ENCODE peak calls at places on chromosomes 7 and 10, in seven cellular contexts. One of them, this sample, is unnamed.

GRCh38 chr10:13500201-13500600 is 28.6 kb downstream of the BEND7 start:
- DNase-seq in H1: no peak
- DNase-seq in Calu3: no peak
- DNase-seq in GM10248: no peak
- DNase-seq in GM13976: no peak
- DNase-seq in HepG2: peak
- DNase-seq in AG09319: no peak
- DNase-seq in this sample: no peak

GRCh38 chr10:82660983-82661382 is 786.0 kb downstream of the NRG3 start:
- DNase-seq in GM10248: no peak
- DNase-seq in AG09319: no peak
- DNase-seq in GM13976: no peak
- DNase-seq in HepG2: no peak
- DNase-seq in Calu3: no peak
- DNase-seq in H1: no peak
- DNase-seq in this sample: no peak

GRCh38 chr10:43461950-43462349 is 25.0 kb downstream of the ZNF487 start:
- DNase-seq in HepG2: peak
- DNase-seq in AG09319: peak
- DNase-seq in H1: no peak
- DNase-seq in GM10248: peak
- DNase-seq in GM13976: peak
- DNase-seq in Calu3: peak
- DNase-seq in this sample: peak

GRCh38 chr7:5284304-5285281 is 1.9 kb downstream of the SLC29A4 start:
- DNase-seq in GM13976: peak
- DNase-seq in HepG2: peak
- DNase-seq in GM10248: peak
- DNase-seq in Calu3: peak
- DNase-seq in AG09319: no peak
- DNase-seq in H1: peak
- DNase-seq in this sample: peak

GRCh38 chr10:44402465-44403205 is 17.7 kb upstream of the CXCL12 start:
- DNase-seq in AG09319: no peak
- DNase-seq in GM10248: no peak
- DNase-seq in Calu3: no peak
- DNase-seq in GM13976: no peak
- DNase-seq in HepG2: no peak
- DNase-seq in H1: no peak
- DNase-seq in this sample: no peak

GRCh38 chr10:102509387-102509786 is 5.6 kb downstream of the SUFU start:
- DNase-seq in AG09319: no peak
- DNase-seq in HepG2: no peak
- DNase-seq in Calu3: peak
- DNase-seq in H1: no peak
- DNase-seq in GM10248: no peak
- DNase-seq in GM13976: no peak
- DNase-seq in this sample: peak

GRCh38 chr10:43398939-43399871 is 9.8 kb downstream of the HNRNPF start:
- DNase-seq in HepG2: peak
- DNase-seq in AG09319: no peak
- DNase-seq in GM13976: no peak
- DNase-seq in GM10248: no peak
- DNase-seq in H1: no peak
- DNase-seq in Calu3: peak
- DNase-seq in this sample: no peak

GRCh38 chr7:35003679-35004278 is 33.5 kb downstream of the DPY19L1 start:
- DNase-seq in H1: no peak
- DNase-seq in GM13976: no peak
- DNase-seq in Calu3: peak
- DNase-seq in AG09319: no peak
- DNase-seq in HepG2: peak
- DNase-seq in GM10248: no peak
- DNase-seq in this sample: peak

GRCh38 chr10:29370612-29371092 is 81.8 kb downstream of the LYZL1 start:
- DNase-seq in H1: no peak
- DNase-seq in GM10248: no peak
- DNase-seq in AG09319: no peak
- DNase-seq in HepG2: no peak
- DNase-seq in GM13976: no peak
- DNase-seq in Calu3: no peak
- DNase-seq in this sample: no peak

GRCh38 chr10:73931767-73932624 is 21.1 kb downstream of the PLAU start:
- DNase-seq in GM13976: peak
- DNase-seq in GM10248: peak
- DNase-seq in HepG2: peak
- DNase-seq in H1: peak
- DNase-seq in Calu3: peak
- DNase-seq in AG09319: no peak
- DNase-seq in this sample: peak

GRCh38 chr10:72306215-72306760 is 32.6 kb downstream of the DDIT4 start:
- DNase-seq in Calu3: no peak
- DNase-seq in GM10248: no peak
- DNase-seq in AG09319: no peak
- DNase-seq in H1: no peak
- DNase-seq in HepG2: no peak
- DNase-seq in GM13976: no peak
- DNase-seq in this sample: no peak

GRCh38 chr10:7275761-7276440 is 134.9 kb downstream of the SFMBT2 start:
- DNase-seq in AG09319: no peak
- DNase-seq in GM10248: no peak
- DNase-seq in HepG2: no peak
- DNase-seq in H1: no peak
- DNase-seq in Calu3: no peak
- DNase-seq in GM13976: no peak
- DNase-seq in this sample: no peak

GRCh38 chr10:122565766-122566206 is 5.2 kb downstream of the DMBT1 start:
- DNase-seq in AG09319: peak
- DNase-seq in H1: peak
- DNase-seq in HepG2: peak
- DNase-seq in GM10248: peak
- DNase-seq in Calu3: peak
- DNase-seq in GM13976: peak
- DNase-seq in this sample: peak

GRCh38 chr7:94507962-94508361 is 1.6 kb upstream of the CASD1 start:
- DNase-seq in GM10248: no peak
- DNase-seq in GM13976: no peak
- DNase-seq in AG09319: no peak
- DNase-seq in Calu3: no peak
- DNase-seq in H1: no peak
- DNase-seq in HepG2: no peak
- DNase-seq in this sample: no peak

GRCh38 chr7:94509264-94509878 is at the start of gene CASD1:
- DNase-seq in H1: peak
- DNase-seq in AG09319: no peak
- DNase-seq in HepG2: peak
- DNase-seq in Calu3: peak
- DNase-seq in GM10248: peak
- DNase-seq in GM13976: peak
- DNase-seq in this sample: peak

GRCh38 chr7:94511763-94512162 is 2.2 kb downstream of the CASD1 start:
- DNase-seq in H1: no peak
- DNase-seq in AG09319: no peak
- DNase-seq in Calu3: no peak
- DNase-seq in GM10248: no peak
- DNase-seq in HepG2: no peak
- DNase-seq in GM13976: no peak
- DNase-seq in this sample: peak

GRCh38 chr7:94510582-94511456 is 1.2 kb downstream of the CASD1 start:
- DNase-seq in H1: peak
- DNase-seq in HepG2: peak
- DNase-seq in GM13976: no peak
- DNase-seq in Calu3: peak
- DNase-seq in GM10248: no peak
- DNase-seq in AG09319: no peak
- DNase-seq in this sample: peak

DNA sequence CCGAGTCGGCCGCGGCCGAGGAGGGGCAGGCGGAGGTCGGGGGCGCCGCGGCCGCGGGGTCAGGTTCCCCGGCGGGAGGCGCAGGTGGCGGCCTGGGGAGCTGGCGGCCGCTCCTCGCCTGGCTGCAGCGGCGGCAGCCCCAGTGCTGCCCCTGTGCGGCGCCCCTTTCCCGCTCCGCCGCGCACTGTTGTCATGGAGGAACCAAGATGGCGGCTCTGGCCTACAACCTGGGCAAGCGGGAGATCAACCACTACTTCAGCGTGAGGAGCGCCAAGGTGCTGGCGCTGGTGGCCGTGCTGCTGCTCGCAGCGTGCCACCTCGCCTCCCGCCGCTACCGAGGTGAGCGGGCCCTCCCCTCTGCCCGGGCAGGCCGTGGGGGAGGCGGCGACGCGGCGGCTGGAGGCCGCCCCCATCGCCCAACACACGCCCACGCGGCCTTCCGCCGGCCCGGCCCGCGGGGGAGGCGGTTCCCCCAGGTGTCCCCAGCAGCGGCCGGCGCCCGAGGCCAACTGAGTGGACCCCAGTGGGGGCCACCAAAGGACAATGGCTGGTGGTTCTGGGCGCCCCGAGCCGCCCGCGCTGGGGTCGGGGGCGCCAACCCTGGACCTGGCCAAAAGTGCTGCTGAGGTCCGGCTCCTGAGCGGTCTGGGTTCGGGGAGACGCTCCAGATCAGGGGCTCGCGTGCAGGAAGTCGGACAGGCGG is 421 bp downstream of the CASD1 start:
- DNase-seq in GM10248: peak
- DNase-seq in HepG2: peak
- DNase-seq in AG09319: peak
- DNase-seq in Calu3: peak
- DNase-seq in GM13976: peak
- DNase-seq in H1: peak
- DNase-seq in this sample: peak
- TF ChIP-seq CTCF in GM10248: peak
- TF ChIP-seq CTCF in HepG2: peak
- TF ChIP-seq CTCF in AG09319: peak
- TF ChIP-seq CTCF in Calu3: no peak
- TF ChIP-seq CTCF in GM13976: peak
- TF ChIP-seq CTCF in H1: peak
- TF ChIP-seq CTCF in this sample: peak

GRCh38 chr10:105509551-105509950 is 868.5 kb downstream of the SORCS3 start:
- DNase-seq in GM10248: no peak
- DNase-seq in HepG2: no peak
- DNase-seq in Calu3: no peak
- DNase-seq in GM13976: no peak
- DNase-seq in H1: no peak
- DNase-seq in AG09319: no peak
- DNase-seq in this sample: no peak
- TF ChIP-seq CTCF in GM10248: no peak
- TF ChIP-seq CTCF in HepG2: no peak
- TF ChIP-seq CTCF in Calu3: no peak
- TF ChIP-seq CTCF in GM13976: no peak
- TF ChIP-seq CTCF in H1: no peak
- TF ChIP-seq CTCF in AG09319: no peak
- TF ChIP-seq CTCF in this sample: no peak

DNA sequence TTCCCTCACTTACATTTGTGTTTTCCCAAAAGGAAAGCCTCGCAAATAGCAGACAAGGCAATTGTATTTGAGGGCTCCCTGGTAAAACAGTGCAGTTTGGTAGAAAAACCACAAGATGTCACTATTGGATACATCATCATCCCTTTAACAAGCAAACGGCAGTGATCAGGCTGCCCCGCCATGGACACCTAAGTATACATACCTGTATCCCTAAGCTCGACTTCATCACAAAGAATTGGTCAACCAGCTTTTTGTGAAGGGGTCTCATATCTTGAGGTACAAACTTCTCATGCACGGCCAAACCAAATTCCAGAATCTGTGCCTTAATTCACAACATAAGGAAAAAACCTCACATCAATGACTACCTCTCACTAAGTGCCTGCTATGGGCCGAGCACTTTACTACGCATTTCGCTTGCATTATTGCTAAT is 179.5 kb upstream of the IMMP2L start:
- DNase-seq in HepG2: peak
- DNase-seq in Calu3: peak
- DNase-seq in GM13976: peak
- DNase-seq in AG09319: peak
- DNase-seq in H1: no peak
- DNase-seq in GM10248: peak
- DNase-seq in this sample: peak
- TF ChIP-seq CTCF in HepG2: peak
- TF ChIP-seq CTCF in Calu3: peak
- TF ChIP-seq CTCF in GM13976: peak
- TF ChIP-seq CTCF in AG09319: peak
- TF ChIP-seq CTCF in H1: no peak
- TF ChIP-seq CTCF in GM10248: peak
- TF ChIP-seq CTCF in this sample: peak

DNA sequence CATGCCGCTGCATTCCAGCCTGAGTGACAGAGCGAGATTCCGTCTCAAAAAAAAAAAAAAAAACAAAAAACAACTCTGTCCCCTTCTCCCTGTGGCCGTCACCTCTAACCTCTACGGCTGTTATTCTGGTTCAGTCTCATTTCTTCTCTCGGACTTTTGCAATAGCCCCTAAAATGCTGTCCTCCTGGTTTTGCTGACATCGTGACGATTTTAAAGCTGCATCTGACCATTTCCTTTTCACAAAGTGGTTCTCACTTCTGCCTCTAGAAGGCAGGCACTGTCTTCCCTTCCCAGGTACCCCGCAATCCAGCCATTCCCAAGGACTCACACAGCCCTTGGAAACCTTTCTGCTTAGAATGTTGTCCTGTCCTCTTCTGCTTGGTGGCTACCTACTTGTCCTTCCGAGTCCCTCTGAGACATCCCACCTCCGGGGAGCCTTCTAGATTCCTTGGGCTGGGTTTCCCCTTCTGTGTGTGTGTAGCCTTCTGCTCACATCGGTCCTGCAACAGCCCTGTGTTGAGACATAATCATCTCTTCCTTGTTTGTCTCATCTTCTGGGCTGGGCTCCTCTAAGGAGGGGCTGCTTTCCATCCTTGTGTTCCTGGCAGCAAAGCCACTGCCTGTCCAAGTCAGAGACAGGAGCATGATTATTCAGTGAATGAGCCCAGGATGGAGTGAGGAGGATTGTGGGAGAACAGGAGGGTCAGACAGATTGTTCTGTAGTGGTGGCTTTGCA is 83.1 kb downstream of the GRK5 start:
- DNase-seq in GM10248: no peak
- DNase-seq in GM13976: no peak
- DNase-seq in AG09319: no peak
- DNase-seq in HepG2: no peak
- DNase-seq in Calu3: no peak
- DNase-seq in H1: no peak
- DNase-seq in this sample: no peak
- TF ChIP-seq CTCF in GM10248: peak
- TF ChIP-seq CTCF in GM13976: no peak
- TF ChIP-seq CTCF in AG09319: no peak
- TF ChIP-seq CTCF in HepG2: peak
- TF ChIP-seq CTCF in Calu3: no peak
- TF ChIP-seq CTCF in H1: peak
- TF ChIP-seq CTCF in this sample: peak

GRCh38 chr7:21526007-21526406 is 16.8 kb upstream of the DNAH11 start:
- DNase-seq in Calu3: no peak
- DNase-seq in HepG2: peak
- DNase-seq in AG09319: no peak
- DNase-seq in GM10248: no peak
- DNase-seq in GM13976: no peak
- DNase-seq in H1: no peak
- DNase-seq in this sample: peak
- TF ChIP-seq CTCF in Calu3: peak
- TF ChIP-seq CTCF in HepG2: no peak
- TF ChIP-seq CTCF in AG09319: peak
- TF ChIP-seq CTCF in GM10248: peak
- TF ChIP-seq CTCF in GM13976: no peak
- TF ChIP-seq CTCF in H1: no peak
- TF ChIP-seq CTCF in this sample: peak

This sample was measured in fibroblast of lung.